ENCODE peak calls at places on chromosomes 5 and 9, in four cellular contexts. P, Q, O and S are unnamed samples.

GRCh38 chr9:4741365-4742031 is 496 bp upstream of the AK3 start:
- DNase-seq in P (no peak), Q (peak), O (peak), S (peak)

GRCh38 chr5:7756453-7756852 is 94.5 kb downstream of the CFAP90 start:
- DNase-seq in P (peak), Q (no peak), O (no peak), S (no peak)

GRCh38 chr5:139647406-139648204 is 544 bp upstream of the CXXC5 start:
- DNase-seq in P (no peak), Q (peak), O (no peak), S (peak)

GRCh38 chr9:23672121-23672520 is 153.9 kb downstream of the ELAVL2 start:
- DNase-seq in P (no peak), Q (no peak), O (no peak), S (no peak)

GRCh38 chr9:99633260-99633659 is 188.4 kb upstream of the NR4A3 start:
- DNase-seq in P (no peak), Q (no peak), O (no peak), S (no peak)

GRCh38 chr5:9533096-9533495 is 12.8 kb downstream of the SEMA5A start:
- DNase-seq in P (no peak), Q (no peak), O (no peak), S (no peak)

GRCh38 chr9:69325409-69326212 is 596 bp downstream of the ENTREP1 start:
- DNase-seq in P (no peak), Q (peak), O (peak), S (peak)

GRCh38 chr5:43592363-43592762 is 10.6 kb upstream of the NNT start:
- DNase-seq in P (no peak), Q (no peak), O (no peak), S (no peak)

GRCh38 chr9:131469369-131469768 is 33.3 kb upstream of the POMT1 start:
- DNase-seq in P (no peak), Q (no peak), O (no peak), S (peak)

GRCh38 chr5:54668096-54668495 is 150.5 kb downstream of the SNX18 start:
- DNase-seq in P (no peak), Q (no peak), O (no peak), S (no peak)

GRCh38 chr5:54669285-54669684 is 151.7 kb downstream of the SNX18 start:
- DNase-seq in P (no peak), Q (no peak), O (no peak), S (no peak)

GRCh38 chr5:54672867-54673266 is 155.3 kb downstream of the SNX18 start:
- DNase-seq in P (no peak), Q (no peak), O (no peak), S (no peak)

GRCh38 chr5:54671111-54671531 is 153.6 kb downstream of the SNX18 start:
- DNase-seq in P (no peak), Q (no peak), O (no peak), S (peak)

GRCh38 chr5:54669845-54670635 is 152.5 kb downstream of the SNX18 start:
- DNase-seq in P (no peak), Q (no peak), O (no peak), S (no peak)
- TF ChIP-seq CTCF in P (no peak), Q (no peak), O (no peak), S (no peak)

DNA sequence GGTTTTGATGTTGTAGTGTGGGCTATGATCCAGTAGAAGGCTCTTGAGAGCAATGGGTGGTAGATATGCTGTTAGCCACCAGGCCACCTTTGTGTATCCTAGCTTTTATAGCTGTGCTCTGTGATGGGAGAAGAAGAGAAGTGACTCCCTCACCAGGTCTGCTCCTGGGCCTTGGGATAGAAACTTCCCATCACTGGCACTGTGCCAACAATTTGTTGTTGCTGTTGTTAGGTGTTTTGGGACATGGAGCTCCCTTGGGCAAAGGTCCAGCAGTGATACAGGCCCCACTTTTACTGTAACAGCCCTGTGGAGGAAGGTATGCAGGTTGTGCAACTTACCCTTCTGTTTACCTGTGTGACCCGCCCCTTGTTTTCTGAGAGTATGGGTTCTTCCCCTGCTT is 570.9 kb upstream of the GRIN3A start:
- DNase-seq in P (no peak), Q (no peak), O (no peak), S (no peak)
- TF ChIP-seq CTCF in P (no peak), Q (no peak), O (no peak), S (no peak)

GRCh38 chr9:38392235-38393127 is at the start of gene ALDH1B1:
- DNase-seq in P (peak), Q (peak), O (peak), S (peak)
- TF ChIP-seq CTCF in P (peak), Q (peak), O (no peak), S (no peak)

DNA sequence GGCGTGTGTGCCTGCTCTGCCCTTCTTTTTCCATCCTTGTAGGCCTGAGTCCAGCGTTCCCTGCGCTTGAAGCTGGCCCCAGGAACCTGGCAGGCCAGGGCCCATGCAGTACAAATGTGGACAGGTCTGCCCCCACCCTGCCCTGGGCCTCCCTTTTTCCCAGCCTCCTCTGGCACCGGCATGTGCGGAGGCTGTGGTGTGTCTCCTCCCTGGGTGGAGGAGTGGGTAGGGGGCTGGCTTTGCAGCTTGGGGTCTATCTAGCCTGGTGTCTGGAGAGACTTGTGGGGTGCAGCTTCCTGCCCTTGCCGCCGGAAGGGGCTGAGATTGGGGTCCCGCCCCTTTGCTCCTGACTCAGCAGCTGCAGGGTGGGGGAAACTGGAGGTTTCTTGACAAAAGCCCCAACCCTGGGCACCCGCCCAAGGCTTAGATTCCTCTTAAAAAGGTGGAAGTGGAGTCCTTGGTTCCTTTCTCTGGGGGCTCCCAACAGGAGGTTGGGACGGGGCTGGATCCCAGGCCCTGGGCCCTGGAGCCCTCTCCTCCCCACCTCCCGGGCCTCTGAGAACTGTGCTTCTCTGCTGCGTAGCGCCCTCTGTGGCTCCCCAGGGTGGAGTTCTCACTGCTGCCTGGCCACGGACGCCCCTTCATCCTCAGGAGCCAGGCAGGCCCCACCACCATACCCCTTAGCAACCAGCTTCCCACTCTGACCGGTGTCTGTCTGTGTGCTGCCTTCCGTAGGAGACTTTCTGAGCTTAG is 18.0 kb downstream of the RXRA start:
- DNase-seq in P (no peak), Q (peak), O (no peak), S (no peak)
- TF ChIP-seq CTCF in P (peak), Q (no peak), O (no peak), S (no peak)